ENCODE peak calls at places on chromosomes 13 and 19, in eight cellular contexts. S is adrenal gland, T is HepG2, R is suprapubic skin, L is tibial nerve, V is stomach, A is heart left ventricle, M is uterus. C is an unnamed sample. For H3K4me1, the result is how much of the 10 kb centered on the place peaks cover.

GRCh38 chr13:77698211-77699058 is 948 bp downstream of the SLAIN1 start:
- DNase-seq in A (peak), V (peak), S (peak), M (peak), T (no peak), L (peak), R (no peak), C (peak)

GRCh38 chr19:45601524-45602522 is at the start of gene GPR4:
- DNase-seq in V (no peak), S (peak), T (no peak), L (no peak), M (no peak), A (peak), R (no peak), C (no peak)

GRCh38 chr19:27654266-27654990 is 1558.5 kb downstream of the UQCRFS1 start:
- DNase-seq in M (no peak), R (no peak), A (no peak), S (no peak), V (no peak), T (no peak), L (no peak), C (no peak)

GRCh38 chr13:92187378-92187989 is 789.1 kb downstream of the GPC5 start:
- DNase-seq in R (no peak), V (no peak), T (peak), M (no peak), L (peak), S (no peak), A (no peak), C (no peak)

GRCh38 chr13:111912991-111913781 is 153.8 kb upstream of the SOX1 start:
- DNase-seq in A (no peak), V (no peak), T (no peak), L (no peak), S (no peak), R (peak), M (no peak), C (peak)

GRCh38 chr19:28290963-28291657 is 921.8 kb downstream of the UQCRFS1 start:
- DNase-seq in V (no peak), S (no peak), R (no peak), T (no peak), L (no peak), M (no peak), A (no peak), C (no peak)

GRCh38 chr19:32830231-32831014 is 39.1 kb downstream of the SLC7A9 start:
- DNase-seq in S (peak), L (no peak), M (no peak), R (no peak), A (no peak), V (no peak), T (no peak), C (no peak)

GRCh38 chr19:4012092-4012974 is 4.8 kb downstream of the PIAS4 start:
- DNase-seq in V (peak), S (no peak), T (no peak), M (no peak), A (no peak), L (no peak), R (no peak), C (peak)

GRCh38 chr13:52348983-52349780 is 56.8 kb downstream of the THSD1 start:
- DNase-seq in V (no peak), M (no peak), S (no peak), T (no peak), R (no peak), L (no peak), A (no peak), C (no peak)

GRCh38 chr19:50743537-50743936 is 20.4 kb downstream of the CLEC11A start:
- DNase-seq in T (no peak), M (no peak), A (no peak), S (no peak), L (no peak), V (no peak), R (no peak), C (no peak)

GRCh38 chr13:63741029-63741813 is 2325.6 kb upstream of the PCDH20 start:
- DNase-seq in S (no peak), T (no peak), A (no peak), M (no peak), R (no peak), V (no peak), L (no peak), C (no peak)

GRCh38 chr13:25906211-25906661 is 145.6 kb downstream of the SHISA2 start:
- DNase-seq in T (no peak), S (no peak), L (no peak), R (no peak), V (no peak), A (no peak), M (no peak), C (no peak)

GRCh38 chr13:73075546-73075945 is 16.7 kb downstream of the KLF5 start:
- DNase-seq in M (no peak), T (no peak), V (peak), A (no peak), R (no peak), L (no peak), S (no peak), C (no peak)

GRCh38 chr13:112905990-112906641 is 62.9 kb upstream of the MCF2L start:
- DNase-seq in A (no peak), R (peak), L (no peak), V (peak), M (no peak), T (peak), S (no peak), C (no peak)

GRCh38 chr19:36876993-36877938 is 26.6 kb downstream of the ZNF345 start:
- DNase-seq in S (no peak), R (no peak), L (no peak), M (no peak), V (no peak), A (no peak), T (no peak), C (no peak)

GRCh38 chr13:59834801-59835200 is 328.9 kb downstream of the DIAPH3 start:
- DNase-seq in L (no peak), M (no peak), V (no peak), S (no peak), T (no peak), A (no peak), R (no peak), C (no peak)

GRCh38 chr13:26482451-26483197 is 74.9 kb upstream of the WASF3 start:
- DNase-seq in A (peak), T (peak), R (peak), M (peak), S (peak), V (peak), L (peak), C (peak)

GRCh38 chr19:39409886-39410619 is 2.4 kb upstream of the PLEKHG2 start:
- DNase-seq in A (peak), S (peak), M (peak), L (peak), T (peak), V (peak), R (peak), C (peak)

GRCh38 chr19:38224014-38224862 is at the start of gene DPF1:
- DNase-seq in S (peak), R (no peak), M (no peak), L (no peak), V (peak), T (peak), A (no peak), C (no peak)

GRCh38 chr13:50400930-50401553 is 385.8 kb downstream of the KCNRG start:
- DNase-seq in S (peak), R (no peak), V (no peak), M (no peak), L (no peak), T (peak), A (no peak), C (no peak)

GRCh38 chr13:112943309-112944125 is 25.5 kb upstream of the MCF2L start:
- DNase-seq in A (peak), R (peak), L (no peak), S (peak), T (no peak), M (peak), V (peak), C (peak)

GRCh38 chr13:85080726-85081125 is 718.5 kb downstream of the SLITRK6 start:
- DNase-seq in L (no peak), A (no peak), R (no peak), T (no peak), V (no peak), M (no peak), S (no peak), C (no peak)

GRCh38 chr13:93388701-93389100 is 162.1 kb downstream of the GPC6 start:
- DNase-seq in L (no peak), T (no peak), A (no peak), S (no peak), V (no peak), M (no peak), R (no peak), C (no peak)

GRCh38 chr13:99467764-99468163 is 33.5 kb upstream of the TM9SF2 start:
- DNase-seq in L (no peak), T (no peak), V (no peak), S (no peak), R (no peak), A (no peak), M (no peak), C (no peak)

GRCh38 chr13:51923983-51924539 is 62.3 kb downstream of the CCDC70 start:
- DNase-seq in R (peak), M (no peak), A (no peak), V (peak), L (no peak), T (peak), S (no peak), C (no peak)

GRCh38 chr13:27405521-27406134 is 18.8 kb upstream of the GTF3A start:
- DNase-seq in S (no peak), T (no peak), M (no peak), A (no peak), R (no peak), V (no peak), L (no peak), C (no peak)

GRCh38 chr19:39408392-39409206 is 2.0 kb downstream of the ZFP36 start:
- DNase-seq in V (no peak), S (peak), R (no peak), T (no peak), A (no peak), L (peak), M (peak), C (no peak)

GRCh38 chr19:32406161-32407003 is 812 bp downstream of the DPY19L3 start:
- DNase-seq in M (no peak), T (no peak), V (no peak), L (no peak), S (no peak), A (no peak), R (no peak), C (no peak)

GRCh38 chr13:78680064-78680463 is 21.1 kb upstream of the OBI1 start:
- DNase-seq in M (no peak), L (no peak), V (no peak), A (no peak), R (no peak), T (no peak), S (no peak), C (no peak)

GRCh38 chr13:100646030-100646673 is 28.4 kb downstream of the TMTC4 start:
- DNase-seq in M (no peak), T (peak), R (no peak), L (no peak), V (peak), S (peak), A (no peak), C (no peak)

GRCh38 chr19:56155124-56155687 is 14.1 kb downstream of the ZNF444 start:
- DNase-seq in V (no peak), M (no peak), R (no peak), T (no peak), A (no peak), L (no peak), S (peak), C (no peak)

GRCh38 chr19:1259873-1260748 is 9.0 kb upstream of the CIRBP start:
- DNase-seq in A (peak), L (no peak), S (no peak), T (no peak), R (no peak), V (no peak), M (no peak), C (peak)

DNA sequence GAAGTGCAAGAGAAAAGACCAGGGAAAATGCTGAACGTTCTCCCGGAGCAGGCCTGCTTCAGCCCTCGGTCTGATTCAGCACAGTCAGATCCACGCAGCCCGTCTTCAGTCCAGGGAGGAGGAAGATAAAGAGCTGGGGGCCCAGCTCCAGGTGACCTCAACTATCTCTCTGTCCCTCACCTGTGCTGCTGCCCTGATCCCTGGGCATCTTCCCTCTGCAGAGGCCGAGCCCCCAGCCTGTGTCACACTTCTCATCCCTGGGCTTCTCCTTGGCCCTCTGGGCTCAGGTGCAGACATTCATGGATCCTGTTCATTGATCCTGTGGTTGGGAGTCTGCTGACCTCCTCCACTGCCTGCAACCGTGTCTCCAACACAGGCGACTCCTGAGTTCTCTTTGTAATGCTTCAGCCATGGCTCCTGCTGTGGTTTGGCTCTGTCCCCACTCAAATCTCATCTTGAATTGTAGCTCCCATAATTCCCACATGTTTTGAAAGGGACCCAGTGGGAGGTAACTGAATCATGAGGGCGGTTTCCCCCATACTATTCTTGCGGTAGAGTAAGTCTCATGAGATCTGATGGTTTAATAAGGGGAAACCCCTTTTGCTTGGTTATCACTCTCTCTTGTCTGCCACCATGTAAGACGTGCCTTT is 27.9 kb downstream of the COL4A2 start:
- DNase-seq in M (no peak), A (no peak), S (no peak), L (no peak), V (no peak), R (no peak), T (no peak), C (no peak)
- H3K4me1 ChIP-seq in M (under half), A (half or more), S (under half), L (under half), V (half or more), R (under half), T (under half), C (under half)

GRCh38 chr19:6238643-6239281 is 41.0 kb downstream of the MLLT1 start:
- DNase-seq in M (peak), A (no peak), T (no peak), V (peak), L (peak), S (no peak), R (no peak), C (peak)
- TF ChIP-seq POLR2A in M (no peak), A (no peak), T (no peak), V (no peak), L (no peak), S (no peak), R (no peak), C (no peak)

GRCh38 chr13:97321101-97321500 is 99.0 kb downstream of the MBNL2 start:
- DNase-seq in R (no peak), S (no peak), L (no peak), M (no peak), V (no peak), A (no peak), T (no peak), C (no peak)

GRCh38 chr13:97318532-97318931 is 96.4 kb downstream of the MBNL2 start:
- DNase-seq in R (no peak), V (no peak), A (no peak), T (no peak), L (no peak), S (no peak), M (no peak), C (no peak)

GRCh38 chr13:97319088-97319487 is 97.0 kb downstream of the MBNL2 start:
- DNase-seq in L (no peak), A (peak), S (peak), R (no peak), M (no peak), T (no peak), V (no peak), C (no peak)

GRCh38 chr13:97316390-97316789 is 94.3 kb downstream of the MBNL2 start:
- DNase-seq in A (peak), R (no peak), T (no peak), V (no peak), L (no peak), M (no peak), S (no peak), C (no peak)

GRCh38 chr13:97317933-97318332 is 95.8 kb downstream of the MBNL2 start:
- DNase-seq in M (no peak), A (no peak), T (no peak), V (no peak), L (no peak), R (no peak), S (no peak), C (no peak)
- H3K4me1 ChIP-seq in M (under half), A (under half), T (under half), V (half or more), L (under half), R (under half), S (half or more), C (under half)

GRCh38 chr19:16548956-16549355 is 6.7 kb upstream of the CHERP start:
- DNase-seq in T (no peak), V (no peak), A (no peak), M (no peak), R (no peak), S (no peak), L (no peak), C (no peak)
- TF ChIP-seq POLR2A in T (no peak), V (no peak), A (no peak), M (no peak), R (no peak), S (no peak), L (no peak), C (no peak)

DNA sequence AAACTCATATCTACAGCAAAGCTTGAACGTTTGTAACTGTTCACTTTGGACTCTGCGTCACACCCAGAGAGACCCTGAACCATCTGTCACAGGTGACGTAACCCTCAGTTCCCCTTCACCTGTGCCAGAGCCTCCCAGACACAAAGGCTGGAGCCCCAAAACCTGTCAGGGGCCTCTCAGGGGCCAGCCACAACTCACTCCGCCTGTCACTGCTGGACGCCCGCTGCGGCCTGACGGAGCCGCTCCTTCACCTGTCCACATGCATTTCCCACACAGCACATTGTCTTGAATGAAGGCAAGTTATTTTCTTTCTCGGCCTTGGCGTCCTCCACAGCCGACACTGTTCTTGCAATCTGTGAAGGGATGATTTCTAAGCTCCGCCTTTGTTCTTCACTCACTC is 7.9 kb downstream of the RASA3 start:
- DNase-seq in L (no peak), R (no peak), T (no peak), S (no peak), V (no peak), A (no peak), M (no peak), C (no peak)
- H3K4me1 ChIP-seq in L (half or more), R (under half), T (under half), S (under half), V (half or more), A (under half), M (under half), C (under half)

GRCh38 chr13:34352958-34353357 is 535.0 kb downstream of the RFC3 start:
- DNase-seq in M (no peak), L (no peak), V (no peak), S (no peak), T (no peak), R (no peak), A (no peak), C (no peak)
- TF ChIP-seq POLR2A in M (no peak), L (no peak), V (no peak), S (no peak), T (no peak), R (no peak), A (no peak), C (no peak)

GRCh38 chr13:33257786-33258185 is 27.8 kb downstream of the STARD13 start:
- DNase-seq in M (no peak), V (no peak), S (no peak), A (no peak), R (no peak), L (no peak), T (no peak), C (no peak)

GRCh38 chr13:33258437-33259193 is 26.9 kb downstream of the STARD13 start:
- DNase-seq in T (peak), V (no peak), S (no peak), L (no peak), M (no peak), R (no peak), A (no peak), C (no peak)

GRCh38 chr13:33259296-33259695 is 26.3 kb downstream of the STARD13 start:
- DNase-seq in A (no peak), M (no peak), R (no peak), T (peak), L (no peak), V (no peak), S (no peak), C (no peak)

GRCh38 chr13:33252103-33252502 is 33.5 kb downstream of the STARD13 start:
- DNase-seq in S (no peak), A (peak), V (no peak), T (no peak), M (no peak), R (no peak), L (no peak), C (no peak)

GRCh38 chr13:33256148-33256547 is 29.4 kb downstream of the STARD13 start:
- DNase-seq in L (no peak), A (no peak), S (no peak), T (no peak), R (no peak), V (no peak), M (no peak), C (no peak)
- H3K4me1 ChIP-seq in L (under half), A (under half), S (under half), T (half or more), R (under half), V (half or more), M (under half), C (under half)

DNA sequence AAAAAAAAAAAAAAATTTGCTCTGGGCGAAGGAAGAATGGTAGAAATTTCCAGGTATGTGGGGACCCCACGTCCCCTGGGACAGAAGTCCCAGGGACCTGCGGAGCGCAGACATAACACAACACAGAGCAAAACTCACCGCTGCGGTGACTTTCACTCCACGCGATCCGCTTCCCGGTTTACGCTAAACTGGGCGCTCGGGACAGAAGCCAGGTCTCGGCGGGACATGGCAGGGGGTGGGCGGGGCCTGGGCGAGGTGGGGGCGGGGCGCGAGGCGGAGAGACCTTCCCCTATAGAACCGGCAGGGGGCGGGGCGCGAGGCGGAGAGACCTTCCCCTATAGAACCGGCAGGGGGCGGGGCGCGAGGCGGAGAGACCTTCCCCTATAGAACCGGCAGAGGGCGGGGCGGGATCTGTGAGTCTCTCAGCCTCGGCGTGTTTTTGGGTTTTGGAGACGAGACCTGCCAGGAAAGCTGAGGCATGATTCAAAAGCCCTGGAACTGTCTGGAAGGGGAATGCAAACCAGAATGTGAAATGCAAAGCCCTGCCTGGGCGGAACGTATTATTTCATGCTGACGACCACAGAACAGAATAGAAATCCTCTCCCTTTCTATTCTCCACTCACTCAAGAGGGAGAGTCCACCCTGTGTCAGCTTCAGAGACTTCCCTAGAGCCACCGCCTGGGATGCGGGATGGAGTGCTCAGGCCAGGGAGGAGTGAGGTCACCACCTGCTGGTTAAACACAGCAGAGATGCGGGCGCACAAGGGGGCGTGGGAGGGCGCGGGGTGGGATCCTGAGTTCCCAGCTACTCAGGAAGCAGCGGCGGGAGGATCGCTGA is 20.2 kb upstream of the ERVV-1 start:
- DNase-seq in A (peak), S (peak), V (peak), M (peak), R (peak), L (peak), T (no peak), C (peak)
- TF ChIP-seq POLR2A in A (no peak), S (no peak), V (no peak), M (peak), R (no peak), L (peak), T (no peak), C (peak)

C was measured in Peyer's patch.